ENCODE peak calls at places on chromosome 22, in six cellular contexts. One of them, this sample, is unnamed. For H3K4me1, the result is how much of the 10 kb centered on the place peaks cover.

GRCh38 chr22:48238966-48239365 is 1476.5 kb downstream of the TBC1D22A start:
- DNase-seq in sigmoid colon: no peak
- DNase-seq in stomach: peak
- DNase-seq in heart left ventricle: no peak
- DNase-seq in transverse colon: no peak
- DNase-seq in A549: no peak
- DNase-seq in this sample: peak

GRCh38 chr22:29263791-29264216 is 4.0 kb downstream of the RHBDD3 start:
- DNase-seq in sigmoid colon: no peak
- DNase-seq in transverse colon: no peak
- DNase-seq in stomach: peak
- DNase-seq in heart left ventricle: no peak
- DNase-seq in A549: no peak
- DNase-seq in this sample: no peak

GRCh38 chr22:38454361-38455062 is 487 bp downstream of the KCNJ4 start:
- DNase-seq in transverse colon: no peak
- DNase-seq in stomach: no peak
- DNase-seq in A549: no peak
- DNase-seq in heart left ventricle: no peak
- DNase-seq in sigmoid colon: no peak
- DNase-seq in this sample: no peak

GRCh38 chr22:47779474-47779873 is 1017.0 kb downstream of the TBC1D22A start:
- DNase-seq in transverse colon: no peak
- DNase-seq in stomach: no peak
- DNase-seq in A549: no peak
- DNase-seq in heart left ventricle: no peak
- DNase-seq in sigmoid colon: no peak
- DNase-seq in this sample: no peak

GRCh38 chr22:29700949-29701927 is 18.6 kb upstream of the CABP7 start:
- DNase-seq in heart left ventricle: no peak
- DNase-seq in A549: peak
- DNase-seq in transverse colon: peak
- DNase-seq in stomach: no peak
- DNase-seq in sigmoid colon: no peak
- DNase-seq in this sample: no peak

GRCh38 chr22:43236401-43237166 is 49.6 kb upstream of the TTLL12 start:
- DNase-seq in sigmoid colon: no peak
- DNase-seq in heart left ventricle: peak
- DNase-seq in stomach: peak
- DNase-seq in A549: no peak
- DNase-seq in transverse colon: no peak
- DNase-seq in this sample: peak

GRCh38 chr22:22721681-22722309 is 77.4 kb downstream of the GGTLC2 start:
- DNase-seq in heart left ventricle: no peak
- DNase-seq in sigmoid colon: no peak
- DNase-seq in stomach: no peak
- DNase-seq in A549: no peak
- DNase-seq in transverse colon: no peak
- DNase-seq in this sample: no peak

GRCh38 chr22:20920881-20921203 is 3.6 kb downstream of the CRKL start:
- DNase-seq in heart left ventricle: no peak
- DNase-seq in transverse colon: no peak
- DNase-seq in stomach: no peak
- DNase-seq in A549: no peak
- DNase-seq in sigmoid colon: no peak
- DNase-seq in this sample: no peak

GRCh38 chr22:32536352-32536751 is 61.7 kb downstream of the FBXO7 start:
- DNase-seq in transverse colon: no peak
- DNase-seq in stomach: no peak
- DNase-seq in heart left ventricle: no peak
- DNase-seq in A549: no peak
- DNase-seq in sigmoid colon: no peak
- DNase-seq in this sample: no peak

GRCh38 chr22:32005453-32005852 is 37.6 kb upstream of the SLC5A1 start:
- DNase-seq in A549: no peak
- DNase-seq in stomach: no peak
- DNase-seq in sigmoid colon: no peak
- DNase-seq in transverse colon: no peak
- DNase-seq in heart left ventricle: no peak
- DNase-seq in this sample: no peak

DNA sequence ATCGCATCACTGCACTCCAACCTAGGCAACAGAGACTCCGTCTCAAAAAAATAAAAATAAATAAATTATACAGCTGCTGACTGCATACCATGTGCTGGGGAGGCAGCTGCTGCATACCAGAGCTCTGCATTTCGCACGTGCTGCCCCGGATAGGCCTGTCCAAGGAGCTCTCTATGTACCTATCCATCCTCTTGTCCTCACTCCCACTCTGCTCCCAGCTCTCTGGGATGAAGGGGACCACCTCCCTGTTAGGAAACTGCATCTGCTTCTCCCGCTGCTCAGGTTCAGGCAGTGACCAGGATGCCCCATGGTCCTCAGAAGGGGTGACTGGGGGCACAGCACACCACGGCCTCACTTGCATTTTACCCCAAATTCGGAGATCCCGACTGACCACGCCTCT is 302.3 kb downstream of the BRD1 start:
- DNase-seq in A549: no peak
- DNase-seq in stomach: no peak
- DNase-seq in transverse colon: no peak
- DNase-seq in heart left ventricle: no peak
- DNase-seq in sigmoid colon: no peak
- DNase-seq in this sample: peak
- H3K4me1 ChIP-seq in A549: under half
- H3K4me1 ChIP-seq in stomach: under half
- H3K4me1 ChIP-seq in transverse colon: under half
- H3K4me1 ChIP-seq in heart left ventricle: under half
- H3K4me1 ChIP-seq in sigmoid colon: under half
- H3K4me1 ChIP-seq in this sample: under half

DNA sequence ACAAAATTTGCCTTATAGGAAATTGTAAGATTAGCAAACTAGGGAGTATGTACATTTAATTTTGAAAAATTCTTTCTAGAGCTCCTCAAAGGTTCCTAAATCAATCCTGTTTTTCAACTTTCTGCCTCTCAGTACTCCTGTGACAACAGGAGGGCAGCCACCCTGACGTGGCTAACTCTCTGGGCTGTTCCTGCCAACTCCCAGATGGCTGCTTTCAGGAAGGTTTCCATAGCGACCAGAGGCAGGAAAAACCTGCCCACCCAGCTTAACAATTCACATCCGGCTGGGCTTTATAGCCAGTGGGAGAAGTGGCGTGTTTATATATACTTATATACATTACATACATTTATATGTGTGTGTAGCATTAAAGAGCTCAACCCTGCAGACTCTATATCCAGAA is 26.5 kb downstream of the SGSM3 start:
- DNase-seq in heart left ventricle: no peak
- DNase-seq in stomach: peak
- DNase-seq in sigmoid colon: no peak
- DNase-seq in A549: no peak
- DNase-seq in transverse colon: peak
- DNase-seq in this sample: no peak
- TF ChIP-seq POLR2A in heart left ventricle: no peak
- TF ChIP-seq POLR2A in stomach: no peak
- TF ChIP-seq POLR2A in sigmoid colon: no peak
- TF ChIP-seq POLR2A in A549: no peak
- TF ChIP-seq POLR2A in transverse colon: no peak
- TF ChIP-seq POLR2A in this sample: no peak

DNA sequence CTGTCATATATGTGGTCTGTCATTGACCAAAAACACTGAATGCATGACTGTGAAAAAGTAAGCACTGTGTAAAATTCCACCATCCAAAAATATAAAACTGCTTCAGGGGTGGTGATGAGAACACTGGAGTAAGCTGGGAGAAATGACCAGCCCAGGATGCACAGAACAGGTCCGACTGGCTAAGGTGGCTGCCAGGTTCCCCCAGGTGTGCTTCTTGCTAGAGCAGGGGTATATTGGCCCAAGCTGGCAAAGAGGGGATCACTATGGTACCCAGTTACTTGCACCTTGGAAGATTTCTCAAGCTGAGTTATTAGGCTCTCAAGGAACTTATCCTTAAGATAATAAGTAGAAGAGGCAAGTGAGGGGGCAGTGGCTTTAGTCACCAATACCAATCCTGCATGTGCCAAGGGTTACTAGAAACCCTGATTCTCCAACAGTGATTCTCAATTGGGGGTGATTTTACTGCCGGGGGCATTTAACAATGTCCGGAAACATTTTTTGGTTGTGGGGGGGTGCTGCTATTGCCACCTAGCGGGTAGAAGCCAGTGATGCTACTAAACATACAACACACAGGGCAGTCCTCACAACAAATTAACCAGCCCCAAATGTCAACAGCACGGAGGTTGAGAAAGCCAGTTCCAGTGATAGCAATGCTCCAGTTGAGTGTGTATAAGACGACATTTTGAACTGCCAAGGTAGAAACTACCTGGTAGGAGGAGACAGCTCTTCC is 15.7 kb downstream of the SNU13 start:
- DNase-seq in A549: peak
- DNase-seq in stomach: no peak
- DNase-seq in heart left ventricle: no peak
- DNase-seq in sigmoid colon: no peak
- DNase-seq in transverse colon: no peak
- DNase-seq in this sample: no peak
- TF ChIP-seq CTCF in A549: peak
- TF ChIP-seq CTCF in stomach: no peak
- TF ChIP-seq CTCF in heart left ventricle: no peak
- TF ChIP-seq CTCF in sigmoid colon: no peak
- TF ChIP-seq CTCF in transverse colon: no peak
- TF ChIP-seq CTCF in this sample: no peak

GRCh38 chr22:25955323-25955722 is 213.3 kb downstream of the MYO18B start:
- DNase-seq in sigmoid colon: no peak
- DNase-seq in A549: no peak
- DNase-seq in stomach: no peak
- DNase-seq in heart left ventricle: no peak
- DNase-seq in transverse colon: no peak
- DNase-seq in this sample: peak
- H3K4me1 ChIP-seq in sigmoid colon: under half
- H3K4me1 ChIP-seq in A549: under half
- H3K4me1 ChIP-seq in stomach: under half
- H3K4me1 ChIP-seq in heart left ventricle: under half
- H3K4me1 ChIP-seq in transverse colon: under half
- H3K4me1 ChIP-seq in this sample: under half

GRCh38 chr22:35352214-35353111 is 28.4 kb upstream of the HMOX1 start:
- DNase-seq in sigmoid colon: peak
- DNase-seq in A549: peak
- DNase-seq in heart left ventricle: peak
- DNase-seq in transverse colon: peak
- DNase-seq in stomach: peak
- DNase-seq in this sample: peak
- TF ChIP-seq POLR2A in sigmoid colon: no peak
- TF ChIP-seq POLR2A in A549: no peak
- TF ChIP-seq POLR2A in heart left ventricle: no peak
- TF ChIP-seq POLR2A in transverse colon: peak
- TF ChIP-seq POLR2A in stomach: no peak
- TF ChIP-seq POLR2A in this sample: no peak

DNA sequence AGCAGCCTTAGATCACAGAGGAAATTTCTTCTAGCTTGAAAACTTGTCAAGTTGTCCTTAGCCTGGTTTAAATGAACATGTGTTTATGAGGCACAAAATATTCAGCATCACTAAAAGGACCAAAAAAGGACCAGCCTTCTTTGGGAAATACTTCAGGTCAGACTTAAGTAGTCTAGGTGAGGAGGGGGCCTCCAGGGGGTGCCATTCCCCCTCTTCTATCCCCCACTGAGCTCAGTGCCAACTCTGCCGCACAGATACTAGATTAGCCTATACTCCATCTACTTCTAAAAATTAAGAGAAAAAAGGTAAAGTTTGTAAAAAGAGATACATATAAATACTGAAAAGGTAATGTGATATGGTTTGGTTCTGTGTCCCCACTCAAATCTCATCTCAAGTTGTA is 20.6 kb downstream of the CLTCL1 start:
- DNase-seq in transverse colon: no peak
- DNase-seq in heart left ventricle: no peak
- DNase-seq in sigmoid colon: no peak
- DNase-seq in stomach: no peak
- DNase-seq in A549: no peak
- DNase-seq in this sample: no peak
- TF ChIP-seq CTCF in transverse colon: no peak
- TF ChIP-seq CTCF in heart left ventricle: no peak
- TF ChIP-seq CTCF in sigmoid colon: no peak
- TF ChIP-seq CTCF in stomach: no peak
- TF ChIP-seq CTCF in A549: no peak
- TF ChIP-seq CTCF in this sample: no peak

GRCh38 chr22:45680932-45681700 is 9.5 kb downstream of the ATXN10 start:
- DNase-seq in transverse colon: no peak
- DNase-seq in heart left ventricle: no peak
- DNase-seq in stomach: no peak
- DNase-seq in A549: no peak
- DNase-seq in sigmoid colon: no peak
- DNase-seq in this sample: no peak
- H3K4me1 ChIP-seq in transverse colon: under half
- H3K4me1 ChIP-seq in heart left ventricle: under half
- H3K4me1 ChIP-seq in stomach: half or more
- H3K4me1 ChIP-seq in A549: half or more
- H3K4me1 ChIP-seq in sigmoid colon: half or more
- H3K4me1 ChIP-seq in this sample: under half

GRCh38 chr22:41524809-41525449 is 19.3 kb downstream of the POLR3H start:
- DNase-seq in transverse colon: peak
- DNase-seq in A549: no peak
- DNase-seq in sigmoid colon: no peak
- DNase-seq in heart left ventricle: no peak
- DNase-seq in stomach: peak
- DNase-seq in this sample: no peak

GRCh38 chr22:41524283-41524682 is 20.0 kb downstream of the POLR3H start:
- DNase-seq in sigmoid colon: peak
- DNase-seq in stomach: peak
- DNase-seq in A549: no peak
- DNase-seq in transverse colon: peak
- DNase-seq in heart left ventricle: peak
- DNase-seq in this sample: peak

GRCh38 chr22:41526226-41526531 is 18.1 kb downstream of the POLR3H start:
- DNase-seq in heart left ventricle: no peak
- DNase-seq in sigmoid colon: no peak
- DNase-seq in A549: no peak
- DNase-seq in stomach: no peak
- DNase-seq in transverse colon: no peak
- DNase-seq in this sample: no peak

GRCh38 chr22:41526802-41527799 is 17.2 kb downstream of the POLR3H start:
- DNase-seq in heart left ventricle: peak
- DNase-seq in transverse colon: peak
- DNase-seq in stomach: peak
- DNase-seq in A549: peak
- DNase-seq in sigmoid colon: peak
- DNase-seq in this sample: peak

DNA sequence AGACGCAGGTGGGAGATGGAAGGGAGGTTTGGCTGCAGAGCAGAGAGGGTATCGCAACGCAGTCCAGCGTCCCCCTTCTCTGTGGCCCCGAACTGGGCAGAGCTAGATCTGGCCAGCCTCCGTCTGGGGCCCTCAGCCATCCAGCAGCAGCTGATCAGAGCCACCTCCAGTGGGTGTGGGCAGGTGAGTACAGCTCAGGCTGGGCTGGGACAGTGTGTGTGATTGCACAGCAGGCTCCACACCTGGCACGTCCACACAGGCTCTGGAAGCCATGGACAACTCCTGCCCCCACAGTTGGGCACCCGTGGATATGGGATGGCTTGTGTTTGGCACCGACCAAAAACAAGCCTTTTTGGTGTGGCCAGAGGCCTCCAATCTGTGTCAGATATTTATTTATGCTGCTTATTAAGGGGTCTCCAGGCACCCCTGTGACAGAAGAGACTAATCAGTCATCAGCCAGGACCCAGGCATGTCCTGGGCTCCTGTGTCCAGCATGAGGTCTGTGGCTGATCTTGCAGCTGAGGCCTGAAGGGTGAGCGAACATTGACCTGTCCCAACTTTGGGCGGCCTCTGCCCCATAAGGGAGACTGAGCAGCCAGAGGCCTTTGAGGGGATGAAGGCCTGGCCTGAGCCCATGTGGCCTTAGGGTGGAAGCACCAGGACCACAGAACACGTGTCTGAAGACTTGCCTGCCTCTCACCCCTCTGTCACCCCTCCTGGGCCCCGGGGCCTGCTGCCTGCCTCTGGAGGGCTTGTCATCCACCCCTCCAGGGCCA is 18.6 kb downstream of the POLR3H start:
- DNase-seq in A549: no peak
- DNase-seq in sigmoid colon: no peak
- DNase-seq in stomach: no peak
- DNase-seq in transverse colon: no peak
- DNase-seq in heart left ventricle: no peak
- DNase-seq in this sample: no peak
- TF ChIP-seq POLR2A in A549: no peak
- TF ChIP-seq POLR2A in sigmoid colon: no peak
- TF ChIP-seq POLR2A in stomach: no peak
- TF ChIP-seq POLR2A in transverse colon: no peak
- TF ChIP-seq POLR2A in heart left ventricle: no peak
- TF ChIP-seq POLR2A in this sample: no peak